ENCODE peak calls at places on chromosomes 7 and 10, in six cellular contexts. X is iPS DF 6.9; W is cardiac muscle cell; S is aorta; Y is neural crest cell; N is stimulated activated naive B cell treated with anti-CD40 and anti-IgM and Interleukin-4, amounts not matched to agents 10 μg/mL and 1 μg/mL and 100 μg/mL, for 72 hours. F is an unnamed sample.

GRCh38 chr7:8638076-8638475 is 204.7 kb downstream of the NXPH1 start:
- DNase-seq in X (no peak), W (no peak), S (no peak), Y (no peak), N (no peak), F (no peak)

GRCh38 chr7:131640686-131641085 is 84.3 kb upstream of the PODXL start:
- DNase-seq in X (no peak), W (no peak), S (no peak), Y (no peak), N (no peak), F (no peak)

GRCh38 chr10:35216303-35216905 is 89.8 kb downstream of the CREM start:
- DNase-seq in X (no peak), W (no peak), S (no peak), Y (no peak), N (no peak), F (no peak)

GRCh38 chr7:45709168-45710034 is 135.2 kb downstream of the ADCY1 start:
- DNase-seq in X (no peak), W (no peak), S (no peak), Y (no peak), N (no peak), F (no peak)

GRCh38 chr10:100568937-100569336 is 33.2 kb downstream of the HIF1AN start:
- DNase-seq in X (no peak), W (no peak), S (no peak), Y (no peak), N (no peak), F (peak; percentile 75)

GRCh38 chr10:82160291-82160690 is 285.3 kb downstream of the NRG3 start:
- DNase-seq in X (no peak), W (no peak), S (no peak), Y (no peak), N (no peak), F (no peak)

GRCh38 chr10:69439350-69439739 is 11.9 kb upstream of the TSPAN15 start:
- DNase-seq in X (no peak), W (no peak), S (no peak), Y (no peak), N (no peak), F (peak; percentile 46)

GRCh38 chr7:23106491-23106800 is 861 bp downstream of the KLHL7 start:
- DNase-seq in X (no peak), W (peak; percentile 61), S (no peak), Y (no peak), N (no peak), F (no peak)

GRCh38 chr10:87603196-87603595 is 56.5 kb upstream of the PAPSS2 start:
- DNase-seq in X (no peak), W (no peak), S (no peak), Y (no peak), N (no peak), F (no peak)

GRCh38 chr10:9111983-9112382 is 1057.5 kb downstream of the GATA3 start:
- DNase-seq in X (no peak), W (no peak), S (no peak), Y (no peak), N (no peak), F (peak; percentile 7)

GRCh38 chr7:130393095-130393494 is 12.8 kb downstream of the CPA1 start:
- DNase-seq in X (no peak), W (no peak), S (no peak), Y (no peak), N (no peak), F (no peak)

GRCh38 chr7:154986200-154986599 is 16.7 kb downstream of the PAXIP1 start:
- DNase-seq in X (no peak), W (no peak), S (no peak), Y (no peak), N (no peak), F (no peak)

GRCh38 chr7:127760436-127761031 is 108.5 kb downstream of the SND1 start:
- DNase-seq in X (no peak), W (no peak), S (no peak), Y (no peak), N (no peak), F (no peak)

GRCh38 chr7:102813256-102814024 is 64.6 kb downstream of the FAM185A start:
- DNase-seq in X (no peak), W (no peak), S (no peak), Y (no peak), N (no peak), F (no peak)

GRCh38 chr7:121341933-121342332 is 13.1 kb downstream of the WNT16 start:
- DNase-seq in X (no peak), W (no peak), S (no peak), Y (no peak), N (no peak), F (no peak)

GRCh38 chr10:90960355-90960814 is 39.5 kb upstream of the ANKRD1 start:
- DNase-seq in X (no peak), W (no peak), S (no peak), Y (no peak), N (no peak), F (no peak)

GRCh38 chr10:86968271-86968993 is at the start of gene ADIRF:
- DNase-seq in X (no peak), W (no peak), S (peak; percentile 86), Y (no peak), N (no peak), F (no peak)

F was measured in WERI-Rb-1.